ENCODE peak calls at places on chromosomes 7 and 10, in five cellular contexts. S is fibroblast of lung, A is sigmoid colon, P is islet precursor cell, B is Right ventricle myocardium superior. X is an unnamed sample.

GRCh38 chr10:64537112-64537511 is 1015.9 kb downstream of the REEP3 start:
- DNase-seq in S (no peak), A (no peak), P (no peak), B (no peak), X (no peak)

GRCh38 chr10:6148251-6148691 is 54.5 kb upstream of the PFKFB3 start:
- DNase-seq in S (no peak), A (no peak), P (no peak), B (no peak), X (no peak)

GRCh38 chr10:11018426-11018818 is 750 bp downstream of the CELF2 start:
- DNase-seq in S (no peak), A (peak; percentile 67), P (peak; percentile 57), B (peak; percentile 51), X (peak; percentile 41)

GRCh38 chr10:62116896-62117295 is 151.7 kb downstream of the RTKN2 start:
- DNase-seq in S (no peak), A (no peak), P (no peak), B (no peak), X (no peak)

GRCh38 chr7:134910214-134910890 is 76.0 kb upstream of the AGBL3 start:
- DNase-seq in S (no peak), A (no peak), P (no peak), B (no peak), X (no peak)

GRCh38 chr10:102615361-102615760 is 28.9 kb upstream of the TRIM8 start:
- DNase-seq in S (no peak), A (no peak), P (peak; percentile 74), B (peak; percentile 49), X (peak; percentile 73)

GRCh38 chr7:148515728-148516715 is 74.5 kb upstream of the C7orf33 start:
- DNase-seq in S (no peak), A (no peak), P (no peak), B (no peak), X (no peak)

GRCh38 chr7:39084344-39084743 is 106.6 kb downstream of the POU6F2 start:
- DNase-seq in S (no peak), A (no peak), P (no peak), B (no peak), X (no peak)

GRCh38 chr7:128726673-128727072 is 12.5 kb upstream of the CALU start:
- DNase-seq in S (no peak), A (no peak), P (no peak), B (no peak), X (no peak)

X was measured in psoas muscle.